ENCODE peak calls at places on chromosomes 4 and X, in nine cellular contexts. One of them, this sample, is unnamed.
A peak's percentile ranks its signal among the peaks of the same experiment; 100 is the strongest.

GRCh38 chr4:33067221-33067620 is 2347.1 kb downstream of the PCDH7 start:
- DNase-seq in aorta: no peak
- DNase-seq in hepatocyte: no peak
- DNase-seq in fibroblast of lung: no peak
- DNase-seq in H9: no peak
- DNase-seq in tibial artery: no peak
- DNase-seq in IMR-90: peak; percentile 18
- DNase-seq in CD4-positive, alpha-beta memory T cell: no peak
- DNase-seq in cardiac muscle cell: no peak
- DNase-seq in this sample: no peak

GRCh38 chrX:121009764-121010163 is 24.2 kb upstream of the CT47A1 start:
- DNase-seq in aorta: no peak
- DNase-seq in hepatocyte: no peak
- DNase-seq in fibroblast of lung: no peak
- DNase-seq in H9: no peak
- DNase-seq in tibial artery: no peak
- DNase-seq in IMR-90: no peak
- DNase-seq in CD4-positive, alpha-beta memory T cell: no peak
- DNase-seq in cardiac muscle cell: no peak
- DNase-seq in this sample: no peak

GRCh38 chrX:43500996-43501694 is 155.0 kb upstream of the MAOA start:
- DNase-seq in aorta: no peak
- DNase-seq in hepatocyte: no peak
- DNase-seq in fibroblast of lung: no peak
- DNase-seq in H9: no peak
- DNase-seq in tibial artery: no peak
- DNase-seq in IMR-90: no peak
- DNase-seq in CD4-positive, alpha-beta memory T cell: no peak
- DNase-seq in cardiac muscle cell: peak; percentile 18
- DNase-seq in this sample: no peak

GRCh38 chrX:128020701-128021100 is 31.5 kb downstream of the ACTRT1 start:
- DNase-seq in aorta: no peak
- DNase-seq in hepatocyte: peak; percentile 48
- DNase-seq in fibroblast of lung: peak; percentile 40
- DNase-seq in H9: no peak
- DNase-seq in tibial artery: no peak
- DNase-seq in IMR-90: peak; percentile 1
- DNase-seq in CD4-positive, alpha-beta memory T cell: no peak
- DNase-seq in cardiac muscle cell: no peak
- DNase-seq in this sample: no peak

GRCh38 chr4:189660737-189661330 is 279.8 kb upstream of the FRG1 start:
- DNase-seq in aorta: no peak
- DNase-seq in hepatocyte: peak; percentile 22
- DNase-seq in fibroblast of lung: no peak
- DNase-seq in H9: no peak
- DNase-seq in tibial artery: no peak
- DNase-seq in IMR-90: no peak
- DNase-seq in CD4-positive, alpha-beta memory T cell: no peak
- DNase-seq in cardiac muscle cell: peak; percentile 28
- DNase-seq in this sample: no peak

GRCh38 chr4:108725457-108725856 is 37.4 kb downstream of the ETNPPL start:
- DNase-seq in aorta: no peak
- DNase-seq in hepatocyte: no peak
- DNase-seq in fibroblast of lung: no peak
- DNase-seq in H9: no peak
- DNase-seq in tibial artery: no peak
- DNase-seq in IMR-90: no peak
- DNase-seq in CD4-positive, alpha-beta memory T cell: no peak
- DNase-seq in cardiac muscle cell: no peak
- DNase-seq in this sample: no peak

GRCh38 chr4:127261476-127261875 is 371.3 kb upstream of the INTU start:
- DNase-seq in aorta: no peak
- DNase-seq in hepatocyte: no peak
- DNase-seq in fibroblast of lung: no peak
- DNase-seq in H9: no peak
- DNase-seq in tibial artery: no peak
- DNase-seq in IMR-90: no peak
- DNase-seq in CD4-positive, alpha-beta memory T cell: no peak
- DNase-seq in cardiac muscle cell: no peak
- DNase-seq in this sample: no peak

GRCh38 chr4:88008133-88008621 is 742 bp downstream of the PKD2 start:
- DNase-seq in aorta: peak; percentile 69
- DNase-seq in hepatocyte: peak; percentile 67
- DNase-seq in fibroblast of lung: peak; percentile 64
- DNase-seq in H9: peak; percentile 52
- DNase-seq in tibial artery: peak; percentile 75
- DNase-seq in IMR-90: peak; percentile 48
- DNase-seq in CD4-positive, alpha-beta memory T cell: peak; percentile 13
- DNase-seq in cardiac muscle cell: peak; percentile 77
- DNase-seq in this sample: no peak

GRCh38 chr4:163558539-163559044 is 64.1 kb downstream of the TMA16 start:
- DNase-seq in aorta: no peak
- DNase-seq in hepatocyte: peak; percentile 15
- DNase-seq in fibroblast of lung: no peak
- DNase-seq in H9: no peak
- DNase-seq in tibial artery: no peak
- DNase-seq in IMR-90: no peak
- DNase-seq in CD4-positive, alpha-beta memory T cell: peak; percentile 34
- DNase-seq in cardiac muscle cell: no peak
- DNase-seq in this sample: no peak

GRCh38 chrX:16786791-16787735 is 797 bp downstream of the TXLNG start:
- DNase-seq in aorta: peak; percentile 53
- DNase-seq in hepatocyte: peak; percentile 58
- DNase-seq in fibroblast of lung: no peak
- DNase-seq in H9: no peak
- DNase-seq in tibial artery: peak; percentile 61
- DNase-seq in IMR-90: no peak
- DNase-seq in CD4-positive, alpha-beta memory T cell: peak; percentile 58
- DNase-seq in cardiac muscle cell: peak; percentile 30
- DNase-seq in this sample: peak; percentile 54

GRCh38 chr4:41969666-41970065 is 11.9 kb upstream of the DCAF4L1 start:
- DNase-seq in aorta: no peak
- DNase-seq in hepatocyte: no peak
- DNase-seq in fibroblast of lung: no peak
- DNase-seq in H9: no peak
- DNase-seq in tibial artery: no peak
- DNase-seq in IMR-90: no peak
- DNase-seq in CD4-positive, alpha-beta memory T cell: no peak
- DNase-seq in cardiac muscle cell: no peak
- DNase-seq in this sample: no peak

GRCh38 chr4:111066887-111067286 is 444.0 kb upstream of the PITX2 start:
- DNase-seq in aorta: no peak
- DNase-seq in hepatocyte: no peak
- DNase-seq in fibroblast of lung: peak; percentile 70
- DNase-seq in H9: no peak
- DNase-seq in tibial artery: no peak
- DNase-seq in IMR-90: peak; percentile 39
- DNase-seq in CD4-positive, alpha-beta memory T cell: no peak
- DNase-seq in cardiac muscle cell: peak; percentile 19
- DNase-seq in this sample: no peak

GRCh38 chr4:146442801-146443200 is 78.9 kb downstream of the SLC10A7 start:
- DNase-seq in aorta: no peak
- DNase-seq in hepatocyte: no peak
- DNase-seq in fibroblast of lung: peak; percentile 73
- DNase-seq in H9: no peak
- DNase-seq in tibial artery: no peak
- DNase-seq in IMR-90: peak; percentile 75
- DNase-seq in CD4-positive, alpha-beta memory T cell: no peak
- DNase-seq in cardiac muscle cell: no peak
- DNase-seq in this sample: no peak

GRCh38 chrX:18931972-18932371 is 51.9 kb downstream of the PHKA2 start:
- DNase-seq in aorta: no peak
- DNase-seq in hepatocyte: peak; percentile 18
- DNase-seq in fibroblast of lung: peak; percentile 7
- DNase-seq in H9: no peak
- DNase-seq in tibial artery: no peak
- DNase-seq in IMR-90: peak; percentile 30
- DNase-seq in CD4-positive, alpha-beta memory T cell: no peak
- DNase-seq in cardiac muscle cell: peak; percentile 24
- DNase-seq in this sample: no peak

GRCh38 chr4:47972181-47972580 is 44.3 kb downstream of the CNGA1 start:
- DNase-seq in aorta: no peak
- DNase-seq in hepatocyte: no peak
- DNase-seq in fibroblast of lung: no peak
- DNase-seq in H9: no peak
- DNase-seq in tibial artery: no peak
- DNase-seq in IMR-90: no peak
- DNase-seq in CD4-positive, alpha-beta memory T cell: no peak
- DNase-seq in cardiac muscle cell: no peak
- DNase-seq in this sample: no peak

GRCh38 chr4:83905952-83906351 is 370.0 kb downstream of the GPAT3 start:
- DNase-seq in aorta: no peak
- DNase-seq in hepatocyte: no peak
- DNase-seq in fibroblast of lung: no peak
- DNase-seq in H9: peak; percentile 61
- DNase-seq in tibial artery: no peak
- DNase-seq in IMR-90: no peak
- DNase-seq in CD4-positive, alpha-beta memory T cell: no peak
- DNase-seq in cardiac muscle cell: peak; percentile 13
- DNase-seq in this sample: no peak

GRCh38 chr4:3872834-3873313 is 106.7 kb downstream of the ADRA2C start:
- DNase-seq in aorta: no peak
- DNase-seq in hepatocyte: no peak
- DNase-seq in fibroblast of lung: no peak
- DNase-seq in H9: peak; percentile 78
- DNase-seq in tibial artery: no peak
- DNase-seq in IMR-90: no peak
- DNase-seq in CD4-positive, alpha-beta memory T cell: no peak
- DNase-seq in cardiac muscle cell: no peak
- DNase-seq in this sample: peak; percentile 23
- H3K27me3 ChIP-seq in aorta: no peaks in the 10 kb centered on the region
- H3K27me3 ChIP-seq in hepatocyte: peaks cover 43% of the 10 kb centered on the region
- H3K27me3 ChIP-seq in fibroblast of lung: peaks cover 21% of the 10 kb centered on the region
- H3K27me3 ChIP-seq in H9: peaks cover 2% of the 10 kb centered on the region
- H3K27me3 ChIP-seq in tibial artery: no peaks in the 10 kb centered on the region
- H3K27me3 ChIP-seq in IMR-90: peaks cover 65% of the 10 kb centered on the region
- H3K27me3 ChIP-seq in CD4-positive, alpha-beta memory T cell: no peaks in the 10 kb centered on the region
- H3K27me3 ChIP-seq in cardiac muscle cell: peaks cover 71% of the 10 kb centered on the region
- H3K27me3 ChIP-seq in this sample: peaks cover 9% of the 10 kb centered on the region

DNA sequence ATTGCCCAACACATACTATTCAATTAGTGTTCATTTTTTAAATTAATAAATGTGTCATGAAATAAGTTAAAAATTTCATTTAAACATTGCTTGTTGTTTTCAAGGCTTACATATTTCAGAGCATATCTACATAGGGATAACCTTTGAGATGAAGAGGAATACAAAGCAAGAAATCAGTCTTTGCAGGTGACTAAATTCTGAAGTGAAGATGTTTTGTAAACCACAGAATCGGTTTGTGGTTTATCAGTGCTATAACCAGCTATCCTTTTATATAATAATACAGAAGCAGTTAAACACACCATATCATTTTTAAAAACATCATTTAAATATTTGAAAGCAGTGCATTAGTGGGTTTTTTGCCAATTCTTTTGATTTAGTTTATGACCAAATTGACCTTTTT is 26.9 kb downstream of the FAM241A start:
- DNase-seq in aorta: no peak
- DNase-seq in hepatocyte: no peak
- DNase-seq in fibroblast of lung: no peak
- DNase-seq in H9: no peak
- DNase-seq in tibial artery: no peak
- DNase-seq in IMR-90: no peak
- DNase-seq in CD4-positive, alpha-beta memory T cell: no peak
- DNase-seq in cardiac muscle cell: no peak
- DNase-seq in this sample: no peak
- H3K4me1 ChIP-seq in aorta: no peaks in the 10 kb centered on the region
- H3K4me1 ChIP-seq in hepatocyte: no peaks in the 10 kb centered on the region
- H3K4me1 ChIP-seq in fibroblast of lung: no peaks in the 10 kb centered on the region
- H3K4me1 ChIP-seq in H9: no peaks in the 10 kb centered on the region
- H3K4me1 ChIP-seq in tibial artery: no peaks in the 10 kb centered on the region
- H3K4me1 ChIP-seq in IMR-90: no peaks in the 10 kb centered on the region
- H3K4me1 ChIP-seq in CD4-positive, alpha-beta memory T cell: peaks cover 59% of the 10 kb centered on the region
- H3K4me1 ChIP-seq in cardiac muscle cell: no peaks in the 10 kb centered on the region
- H3K4me1 ChIP-seq in this sample: peaks cover 14% of the 10 kb centered on the region

GRCh38 chr4:38857354-38858096 is 908 bp upstream of the TLR6 start:
- DNase-seq in aorta: peak; percentile 67
- DNase-seq in hepatocyte: peak; percentile 46
- DNase-seq in fibroblast of lung: peak; percentile 93
- DNase-seq in H9: no peak
- DNase-seq in tibial artery: peak; percentile 74
- DNase-seq in IMR-90: peak; percentile 94
- DNase-seq in CD4-positive, alpha-beta memory T cell: no peak
- DNase-seq in cardiac muscle cell: no peak
- DNase-seq in this sample: no peak

GRCh38 chr4:38856046-38856445 is 571 bp downstream of the TLR6 start:
- DNase-seq in aorta: no peak
- DNase-seq in hepatocyte: no peak
- DNase-seq in fibroblast of lung: no peak
- DNase-seq in H9: no peak
- DNase-seq in tibial artery: no peak
- DNase-seq in IMR-90: no peak
- DNase-seq in CD4-positive, alpha-beta memory T cell: no peak
- DNase-seq in cardiac muscle cell: no peak
- DNase-seq in this sample: no peak

GRCh38 chr4:38856524-38857337 is at the start of gene TLR6:
- DNase-seq in aorta: no peak
- DNase-seq in hepatocyte: peak; percentile 84
- DNase-seq in fibroblast of lung: peak; percentile 48
- DNase-seq in H9: peak; percentile 41
- DNase-seq in tibial artery: no peak
- DNase-seq in IMR-90: peak; percentile 68
- DNase-seq in CD4-positive, alpha-beta memory T cell: peak; percentile 81
- DNase-seq in cardiac muscle cell: peak; percentile 68
- DNase-seq in this sample: peak; percentile 66

GRCh38 chr4:38858097-38858420 is 1.4 kb upstream of the TLR6 start:
- DNase-seq in aorta: no peak
- DNase-seq in hepatocyte: no peak
- DNase-seq in fibroblast of lung: no peak
- DNase-seq in H9: no peak
- DNase-seq in tibial artery: no peak
- DNase-seq in IMR-90: no peak
- DNase-seq in CD4-positive, alpha-beta memory T cell: no peak
- DNase-seq in cardiac muscle cell: no peak
- DNase-seq in this sample: no peak

GRCh38 chr4:38855466-38855865 is 1.2 kb downstream of the TLR6 start:
- DNase-seq in aorta: no peak
- DNase-seq in hepatocyte: no peak
- DNase-seq in fibroblast of lung: no peak
- DNase-seq in H9: no peak
- DNase-seq in tibial artery: no peak
- DNase-seq in IMR-90: no peak
- DNase-seq in CD4-positive, alpha-beta memory T cell: no peak
- DNase-seq in cardiac muscle cell: no peak
- DNase-seq in this sample: no peak
- H3K27ac ChIP-seq in aorta: no peak overlapping the region
- H3K27ac ChIP-seq in hepatocyte: no peak overlapping the region
- H3K27ac ChIP-seq in fibroblast of lung: no peak overlapping the region
- H3K27ac ChIP-seq in H9: no peak overlapping the region
- H3K27ac ChIP-seq in tibial artery: no peak overlapping the region
- H3K27ac ChIP-seq in IMR-90: no peak overlapping the region
- H3K27ac ChIP-seq in CD4-positive, alpha-beta memory T cell: no peak overlapping the region
- H3K27ac ChIP-seq in cardiac muscle cell: no peak overlapping the region
- H3K27ac ChIP-seq in this sample: no peak overlapping the region

DNA sequence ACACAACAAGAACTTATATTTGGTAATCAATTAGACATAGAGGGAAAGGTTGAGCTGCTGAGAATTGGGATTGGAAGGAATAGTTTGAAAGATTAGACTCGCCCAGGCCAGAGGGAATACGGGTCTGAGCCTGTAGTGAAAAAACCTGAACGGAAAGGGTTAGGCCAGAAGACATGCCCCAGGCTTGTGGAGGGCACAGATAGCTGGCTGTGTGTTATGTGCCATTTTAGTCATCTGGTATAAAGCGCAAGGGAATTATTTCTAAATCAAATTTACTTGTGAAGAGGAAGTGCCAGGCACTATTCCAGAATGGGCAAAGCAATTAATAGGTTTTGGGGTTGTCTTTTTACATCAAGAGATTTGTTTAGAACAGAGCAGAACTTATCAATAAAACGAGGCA is 187.5 kb upstream of the ANKRD50 start:
- DNase-seq in aorta: no peak
- DNase-seq in hepatocyte: no peak
- DNase-seq in fibroblast of lung: no peak
- DNase-seq in H9: no peak
- DNase-seq in tibial artery: no peak
- DNase-seq in IMR-90: no peak
- DNase-seq in CD4-positive, alpha-beta memory T cell: no peak
- DNase-seq in cardiac muscle cell: no peak
- DNase-seq in this sample: no peak
- H3K27me3 ChIP-seq in aorta: no peaks in the 10 kb centered on the region
- H3K27me3 ChIP-seq in hepatocyte: no peaks in the 10 kb centered on the region
- H3K27me3 ChIP-seq in fibroblast of lung: no peaks in the 10 kb centered on the region
- H3K27me3 ChIP-seq in H9: no peaks in the 10 kb centered on the region
- H3K27me3 ChIP-seq in tibial artery: no peaks in the 10 kb centered on the region
- H3K27me3 ChIP-seq in IMR-90: no peaks in the 10 kb centered on the region
- H3K27me3 ChIP-seq in CD4-positive, alpha-beta memory T cell: no peaks in the 10 kb centered on the region
- H3K27me3 ChIP-seq in cardiac muscle cell: no peaks in the 10 kb centered on the region
- H3K27me3 ChIP-seq in this sample: no peaks in the 10 kb centered on the region